ENCODE peak calls at places on chromosomes 4 and X, in six cellular contexts. One of them, this sample, is unnamed.

GRCh38 chrX:115591856-115592842 is 31.2 kb downstream of the PLS3 start:
- DNase-seq in endodermal cell: peak; percentile 45
- DNase-seq in mesenchymal stem cell: no peak
- DNase-seq in Karpas-422: no peak
- DNase-seq in GM12865: no peak
- DNase-seq in heart left ventricle: no peak
- DNase-seq in this sample: no peak

GRCh38 chrX:69133561-69134542 is 31.4 kb downstream of the PJA1 start:
- DNase-seq in heart left ventricle: no peak
- DNase-seq in GM12865: peak; percentile 13
- DNase-seq in mesenchymal stem cell: peak; percentile 83
- DNase-seq in endodermal cell: peak; percentile 87
- DNase-seq in Karpas-422: peak; percentile 59
- DNase-seq in this sample: peak; percentile 60

GRCh38 chr4:123449780-123450179 is 53.2 kb downstream of the SPRY1 start:
- DNase-seq in Karpas-422: peak; percentile 42
- DNase-seq in heart left ventricle: no peak
- DNase-seq in mesenchymal stem cell: peak; percentile 83
- DNase-seq in GM12865: peak; percentile 64
- DNase-seq in endodermal cell: no peak
- DNase-seq in this sample: peak; percentile 20

GRCh38 chr4:140256335-140256734 is 102.4 kb upstream of the MAML3 start:
- DNase-seq in GM12865: no peak
- DNase-seq in mesenchymal stem cell: peak; percentile 57
- DNase-seq in Karpas-422: no peak
- DNase-seq in endodermal cell: peak; percentile 68
- DNase-seq in heart left ventricle: no peak
- DNase-seq in this sample: peak; percentile 86

GRCh38 chrX:39903343-39903742 is 194.4 kb downstream of the BCOR start:
- DNase-seq in mesenchymal stem cell: peak; percentile 41
- DNase-seq in GM12865: peak; percentile 6
- DNase-seq in Karpas-422: no peak
- DNase-seq in endodermal cell: no peak
- DNase-seq in heart left ventricle: no peak
- DNase-seq in this sample: peak; percentile 77

GRCh38 chr4:113951263-113951662 is 28.2 kb downstream of the ARSJ start:
- DNase-seq in GM12865: no peak
- DNase-seq in heart left ventricle: no peak
- DNase-seq in endodermal cell: no peak
- DNase-seq in mesenchymal stem cell: no peak
- DNase-seq in Karpas-422: no peak
- DNase-seq in this sample: peak; percentile 65

GRCh38 chr4:14168919-14169318 is 541.4 kb upstream of the BOD1L1 start:
- DNase-seq in heart left ventricle: no peak
- DNase-seq in endodermal cell: no peak
- DNase-seq in Karpas-422: no peak
- DNase-seq in mesenchymal stem cell: peak; percentile 82
- DNase-seq in GM12865: peak; percentile 60
- DNase-seq in this sample: peak; percentile 94

GRCh38 chrX:153648358-153649177 is 1.6 kb downstream of the DUSP9 start:
- DNase-seq in Karpas-422: no peak
- DNase-seq in heart left ventricle: peak; percentile 23
- DNase-seq in GM12865: no peak
- DNase-seq in endodermal cell: peak; percentile 29
- DNase-seq in mesenchymal stem cell: no peak
- DNase-seq in this sample: no peak

GRCh38 chr4:93152461-93152860 is 676.1 kb upstream of the ATOH1 start:
- DNase-seq in Karpas-422: no peak
- DNase-seq in endodermal cell: no peak
- DNase-seq in heart left ventricle: no peak
- DNase-seq in GM12865: no peak
- DNase-seq in mesenchymal stem cell: no peak
- DNase-seq in this sample: no peak

GRCh38 chr4:185165605-185166063 is 22.6 kb downstream of the SLC25A4 start:
- DNase-seq in mesenchymal stem cell: peak; percentile 75
- DNase-seq in Karpas-422: no peak
- DNase-seq in heart left ventricle: no peak
- DNase-seq in GM12865: peak; percentile 69
- DNase-seq in endodermal cell: no peak
- DNase-seq in this sample: peak; percentile 53

GRCh38 chrX:48522291-48522690 is 683 bp downstream of the EBP start:
- DNase-seq in Karpas-422: no peak
- DNase-seq in heart left ventricle: no peak
- DNase-seq in GM12865: no peak
- DNase-seq in mesenchymal stem cell: no peak
- DNase-seq in endodermal cell: no peak
- DNase-seq in this sample: no peak

GRCh38 chrX:48520455-48520854 is 1.2 kb upstream of the EBP start:
- DNase-seq in mesenchymal stem cell: no peak
- DNase-seq in Karpas-422: no peak
- DNase-seq in GM12865: no peak
- DNase-seq in endodermal cell: no peak
- DNase-seq in heart left ventricle: no peak
- DNase-seq in this sample: no peak

GRCh38 chrX:48523682-48524081 is 2.1 kb downstream of the EBP start:
- DNase-seq in GM12865: no peak
- DNase-seq in endodermal cell: no peak
- DNase-seq in mesenchymal stem cell: no peak
- DNase-seq in Karpas-422: no peak
- DNase-seq in heart left ventricle: no peak
- DNase-seq in this sample: no peak

GRCh38 chrX:48521353-48522243 is at the start of gene EBP:
- DNase-seq in endodermal cell: peak; percentile 96
- DNase-seq in mesenchymal stem cell: peak; percentile 88
- DNase-seq in Karpas-422: peak; percentile 96
- DNase-seq in heart left ventricle: peak; percentile 91
- DNase-seq in GM12865: peak; percentile 95
- DNase-seq in this sample: peak; percentile 91

DNA sequence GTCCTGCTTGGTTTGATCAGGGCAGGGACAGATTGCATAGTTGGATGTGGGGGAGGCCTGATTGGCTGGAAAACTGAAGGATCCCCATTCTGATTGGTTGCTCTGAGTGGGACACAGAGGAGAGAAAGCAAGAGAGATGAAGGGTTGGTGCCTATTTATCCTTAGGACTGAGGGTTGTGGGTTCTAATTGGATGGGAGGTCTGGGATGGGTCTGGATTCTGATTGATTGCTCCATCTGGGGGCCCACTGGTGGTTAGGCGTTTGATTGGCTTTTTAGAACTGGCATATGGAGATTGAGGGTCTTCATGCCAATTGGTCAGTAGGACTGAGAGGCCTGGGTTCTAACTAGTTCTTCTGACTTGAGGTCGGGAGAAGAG is 644 bp upstream of the EBP start:
- DNase-seq in heart left ventricle: no peak
- DNase-seq in GM12865: peak; percentile 43
- DNase-seq in Karpas-422: no peak
- DNase-seq in mesenchymal stem cell: no peak
- DNase-seq in endodermal cell: no peak
- DNase-seq in this sample: no peak
- H3K4me3 ChIP-seq in heart left ventricle: peak overlapping the region; percentile 72
- H3K4me3 ChIP-seq in GM12865: peak overlapping the region; percentile 82
- H3K4me3 ChIP-seq in Karpas-422: peak overlapping the region; percentile 88
- H3K4me3 ChIP-seq in mesenchymal stem cell: peak overlapping the region; percentile 76
- H3K4me3 ChIP-seq in endodermal cell: peak overlapping the region; percentile 75
- H3K4me3 ChIP-seq in this sample: peak overlapping the region; percentile 75

GRCh38 chr4:76579596-76580375 is 144.8 kb downstream of the SHROOM3 start:
- DNase-seq in heart left ventricle: no peak
- DNase-seq in GM12865: no peak
- DNase-seq in Karpas-422: no peak
- DNase-seq in endodermal cell: no peak
- DNase-seq in mesenchymal stem cell: no peak
- DNase-seq in this sample: no peak
- H3K4me3 ChIP-seq in heart left ventricle: no peak overlapping the region
- H3K4me3 ChIP-seq in GM12865: no peak overlapping the region
- H3K4me3 ChIP-seq in Karpas-422: no peak overlapping the region
- H3K4me3 ChIP-seq in endodermal cell: no peak overlapping the region
- H3K4me3 ChIP-seq in mesenchymal stem cell: no peak overlapping the region
- H3K4me3 ChIP-seq in this sample: no peak overlapping the region

GRCh38 chr4:127139788-127140286 is 492.9 kb upstream of the INTU start:
- DNase-seq in heart left ventricle: no peak
- DNase-seq in endodermal cell: no peak
- DNase-seq in mesenchymal stem cell: no peak
- DNase-seq in Karpas-422: no peak
- DNase-seq in GM12865: no peak
- DNase-seq in this sample: no peak
- H3K4me3 ChIP-seq in heart left ventricle: no peak overlapping the region
- H3K4me3 ChIP-seq in endodermal cell: no peak overlapping the region
- H3K4me3 ChIP-seq in mesenchymal stem cell: no peak overlapping the region
- H3K4me3 ChIP-seq in Karpas-422: no peak overlapping the region
- H3K4me3 ChIP-seq in GM12865: no peak overlapping the region
- H3K4me3 ChIP-seq in this sample: no peak overlapping the region

GRCh38 chrX:10761447-10761846 is 141.1 kb upstream of the MID1 start:
- DNase-seq in GM12865: no peak
- DNase-seq in mesenchymal stem cell: no peak
- DNase-seq in heart left ventricle: no peak
- DNase-seq in Karpas-422: no peak
- DNase-seq in endodermal cell: no peak
- DNase-seq in this sample: no peak

GRCh38 chrX:10755477-10756334 is 135.3 kb upstream of the MID1 start:
- DNase-seq in GM12865: no peak
- DNase-seq in heart left ventricle: no peak
- DNase-seq in endodermal cell: peak; percentile 78
- DNase-seq in mesenchymal stem cell: peak; percentile 47
- DNase-seq in Karpas-422: no peak
- DNase-seq in this sample: peak; percentile 67

GRCh38 chrX:10756365-10756915 is 136.1 kb upstream of the MID1 start:
- DNase-seq in GM12865: no peak
- DNase-seq in heart left ventricle: no peak
- DNase-seq in endodermal cell: no peak
- DNase-seq in mesenchymal stem cell: peak; percentile 82
- DNase-seq in Karpas-422: no peak
- DNase-seq in this sample: peak; percentile 85

GRCh38 chrX:10754445-10754844 is 134.1 kb upstream of the MID1 start:
- DNase-seq in GM12865: no peak
- DNase-seq in heart left ventricle: no peak
- DNase-seq in mesenchymal stem cell: no peak
- DNase-seq in Karpas-422: no peak
- DNase-seq in endodermal cell: no peak
- DNase-seq in this sample: no peak

GRCh38 chrX:10759400-10759799 is 139.0 kb upstream of the MID1 start:
- DNase-seq in heart left ventricle: no peak
- DNase-seq in GM12865: no peak
- DNase-seq in Karpas-422: no peak
- DNase-seq in endodermal cell: peak; percentile 72
- DNase-seq in mesenchymal stem cell: no peak
- DNase-seq in this sample: no peak
- H3K4me3 ChIP-seq in heart left ventricle: no peak overlapping the region
- H3K4me3 ChIP-seq in GM12865: no peak overlapping the region
- H3K4me3 ChIP-seq in Karpas-422: no peak overlapping the region
- H3K4me3 ChIP-seq in endodermal cell: no peak overlapping the region
- H3K4me3 ChIP-seq in mesenchymal stem cell: peak overlapping the region; percentile 39
- H3K4me3 ChIP-seq in this sample: peak overlapping the region; percentile 40

GRCh38 chrX:5648941-5649568 is 579.6 kb downstream of the NLGN4X start:
- DNase-seq in heart left ventricle: no peak
- DNase-seq in endodermal cell: peak; percentile 81
- DNase-seq in mesenchymal stem cell: no peak
- DNase-seq in GM12865: no peak
- DNase-seq in Karpas-422: no peak
- DNase-seq in this sample: no peak
- H3K4me3 ChIP-seq in heart left ventricle: no peak overlapping the region
- H3K4me3 ChIP-seq in endodermal cell: peak overlapping the region; percentile 17
- H3K4me3 ChIP-seq in mesenchymal stem cell: no peak overlapping the region
- H3K4me3 ChIP-seq in GM12865: no peak overlapping the region
- H3K4me3 ChIP-seq in Karpas-422: no peak overlapping the region
- H3K4me3 ChIP-seq in this sample: no peak overlapping the region